ENCODE peak calls at places on chromosome 4, in eight cellular contexts. K is right lobe of liver, T is gastrocnemius medialis, G is spleen, B is tibial nerve, W is uterus, F is IMR-90, O is heart left ventricle. E is an unnamed sample. For H3K36me3, the result is how much of the 10 kb centered on the place peaks cover.

GRCh38 chr4:143336828-143337599 is at the start of gene GAB1:
- DNase-seq in K (peak), O (peak), W (peak), T (peak), G (peak), B (peak), F (peak), E (peak)

GRCh38 chr4:113657834-113658233 is 103.7 kb downstream of the CAMK2D start:
- DNase-seq in W (no peak), B (no peak), F (peak), T (no peak), K (no peak), O (no peak), G (no peak), E (no peak)

GRCh38 chr4:144967161-144967560 is 130.8 kb downstream of the ANAPC10 start:
- DNase-seq in G (no peak), K (no peak), F (no peak), O (no peak), W (no peak), T (no peak), B (no peak), E (no peak)

GRCh38 chr4:152189451-152190179 is 346.3 kb downstream of the FBXW7 start:
- DNase-seq in W (no peak), G (no peak), T (no peak), O (no peak), B (no peak), F (no peak), K (no peak), E (no peak)

GRCh38 chr4:26821677-26822503 is 38.8 kb upstream of the STIM2 start:
- DNase-seq in W (no peak), G (no peak), T (no peak), O (no peak), F (peak), K (no peak), B (no peak), E (no peak)

GRCh38 chr4:30370105-30370504 is 350.1 kb upstream of the PCDH7 start:
- DNase-seq in F (no peak), W (no peak), B (no peak), O (no peak), K (no peak), G (no peak), T (no peak), E (no peak)

GRCh38 chr4:24274401-24275035 is 309.8 kb downstream of the DHX15 start:
- DNase-seq in K (no peak), F (peak), B (no peak), G (no peak), W (no peak), O (no peak), T (no peak), E (no peak)

GRCh38 chr4:86818211-86818610 is 31.0 kb downstream of the SLC10A6 start:
- DNase-seq in F (peak), T (no peak), B (no peak), O (no peak), G (no peak), W (no peak), K (no peak), E (no peak)

GRCh38 chr4:55947254-55947882 is 1.4 kb upstream of the CEP135 start:
- DNase-seq in G (no peak), K (no peak), W (no peak), B (no peak), T (no peak), O (no peak), F (peak), E (no peak)

GRCh38 chr4:142350886-142351285 is 495.2 kb downstream of the INPP4B start:
- DNase-seq in T (no peak), B (no peak), G (no peak), W (no peak), O (no peak), K (no peak), F (peak), E (no peak)

GRCh38 chr4:26020896-26021295 is 106.9 kb downstream of the SMIM20 start:
- DNase-seq in B (no peak), G (no peak), K (no peak), O (no peak), W (no peak), T (no peak), F (peak), E (no peak)

GRCh38 chr4:86972997-86973396 is 38.2 kb downstream of the AFF1 start:
- DNase-seq in G (no peak), B (no peak), W (no peak), F (no peak), O (no peak), K (peak), T (no peak), E (peak)

GRCh38 chr4:163143532-163143931 is 23.2 kb downstream of the NAF1 start:
- DNase-seq in B (no peak), F (no peak), G (no peak), W (no peak), O (no peak), K (no peak), T (no peak), E (no peak)

GRCh38 chr4:132071815-132072214 is 1077.3 kb upstream of the PCDH10 start:
- DNase-seq in O (no peak), K (no peak), B (no peak), F (peak), W (no peak), T (no peak), G (no peak), E (no peak)

GRCh38 chr4:76930721-76931481 is 18.7 kb upstream of the SEPTIN11 start:
- DNase-seq in G (no peak), W (no peak), O (no peak), K (no peak), B (no peak), T (no peak), F (no peak), E (no peak)

GRCh38 chr4:81724925-81725329 is 253.2 kb upstream of the RASGEF1B start:
- DNase-seq in W (no peak), T (peak), G (peak), K (peak), F (no peak), B (peak), O (peak), E (peak)

GRCh38 chr4:109729563-109730293 is at the start of gene PLA2G12A:
- DNase-seq in T (peak), B (peak), K (peak), O (peak), W (peak), F (peak), G (peak), E (peak)

GRCh38 chr4:55468724-55469123 is 73.0 kb downstream of the TMEM165 start:
- DNase-seq in F (peak), B (no peak), O (no peak), T (no peak), G (no peak), K (no peak), W (no peak), E (no peak)

GRCh38 chr4:76003015-76003414 is 4.3 kb downstream of the CXCL9 start:
- DNase-seq in G (no peak), B (no peak), W (no peak), T (peak), F (no peak), O (no peak), K (no peak), E (no peak)

GRCh38 chr4:55177461-55177860 is 52.1 kb upstream of the KDR start:
- DNase-seq in O (no peak), F (no peak), B (no peak), W (no peak), K (no peak), G (no peak), T (no peak), E (no peak)

GRCh38 chr4:46432923-46433322 is 43.0 kb upstream of the GABRA2 start:
- DNase-seq in O (no peak), G (no peak), T (no peak), B (no peak), K (peak), W (no peak), F (peak), E (no peak)

GRCh38 chr4:46820154-46820553 is 88.9 kb downstream of the COX7B2 start:
- DNase-seq in T (no peak), B (no peak), W (no peak), O (no peak), F (no peak), K (no peak), G (peak), E (no peak)

GRCh38 chr4:169271692-169272007 is 894 bp upstream of the SH3RF1 start:
- DNase-seq in G (no peak), W (no peak), O (no peak), K (peak), T (no peak), B (no peak), F (no peak), E (peak)

GRCh38 chr4:169270810-169271691 is at the start of gene SH3RF1:
- DNase-seq in B (peak), O (peak), G (peak), F (peak), K (peak), W (peak), T (peak), E (peak)

GRCh38 chr4:169272265-169272886 is 1.6 kb upstream of the SH3RF1 start:
- DNase-seq in W (no peak), O (no peak), F (peak), B (no peak), T (no peak), G (no peak), K (no peak), E (no peak)

GRCh38 chr4:169268951-169269781 is 1.6 kb downstream of the SH3RF1 start:
- DNase-seq in B (no peak), W (no peak), T (no peak), F (peak), K (no peak), O (no peak), G (no peak), E (peak)

DNA sequence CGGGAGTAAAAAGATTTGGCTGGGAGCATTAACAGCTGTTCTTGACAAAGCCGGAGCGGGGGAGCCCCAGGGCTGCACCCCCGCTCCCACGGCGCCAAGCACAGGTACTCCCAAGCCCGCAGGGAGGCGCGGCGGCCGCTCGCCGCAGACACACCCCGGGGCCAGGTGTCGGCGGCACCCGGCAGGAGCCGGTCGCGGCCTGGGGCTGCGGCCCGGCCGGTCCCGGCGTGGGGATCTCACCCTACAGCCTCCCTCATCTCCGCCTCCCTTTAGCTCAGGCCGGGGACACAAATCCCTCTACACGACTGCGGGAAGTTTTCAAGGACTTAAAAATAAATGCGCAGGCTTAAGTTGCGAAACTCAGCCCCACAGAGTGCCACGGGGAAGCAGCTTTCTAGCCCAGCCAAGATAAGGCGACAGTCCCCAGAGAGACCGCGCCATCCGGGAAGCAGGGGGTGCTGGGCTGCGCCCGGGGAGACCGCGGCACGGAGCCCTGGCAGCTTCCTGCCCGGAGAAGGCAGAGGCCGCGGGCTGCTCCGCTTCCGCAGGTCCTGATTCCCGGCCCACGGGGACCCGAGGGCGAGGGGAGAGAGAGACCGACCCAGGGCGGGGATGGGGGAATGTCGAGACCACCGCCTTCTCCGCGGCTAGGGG is 473 bp downstream of the SH3RF1 start:
- DNase-seq in T (peak), F (no peak), O (peak), G (peak), B (peak), K (peak), W (peak), E (peak)
- TF ChIP-seq POLR2A in T (no peak), F (no peak), O (no peak), G (no peak), B (no peak), K (no peak), W (no peak), E (no peak)

GRCh38 chr4:139853309-139853708 is 187.7 kb downstream of the MGST2 start:
- DNase-seq in G (no peak), B (no peak), W (no peak), K (no peak), O (no peak), T (no peak), F (no peak), E (no peak)
- H3K27ac ChIP-seq in G (no peak), B (no peak), W (no peak), K (no peak), O (no peak), T (no peak), F (no peak), E (no peak)

GRCh38 chr4:92106816-92107215 is 196.9 kb upstream of the GRID2 start:
- DNase-seq in G (no peak), O (no peak), F (no peak), W (no peak), K (no peak), B (no peak), T (no peak), E (no peak)

DNA sequence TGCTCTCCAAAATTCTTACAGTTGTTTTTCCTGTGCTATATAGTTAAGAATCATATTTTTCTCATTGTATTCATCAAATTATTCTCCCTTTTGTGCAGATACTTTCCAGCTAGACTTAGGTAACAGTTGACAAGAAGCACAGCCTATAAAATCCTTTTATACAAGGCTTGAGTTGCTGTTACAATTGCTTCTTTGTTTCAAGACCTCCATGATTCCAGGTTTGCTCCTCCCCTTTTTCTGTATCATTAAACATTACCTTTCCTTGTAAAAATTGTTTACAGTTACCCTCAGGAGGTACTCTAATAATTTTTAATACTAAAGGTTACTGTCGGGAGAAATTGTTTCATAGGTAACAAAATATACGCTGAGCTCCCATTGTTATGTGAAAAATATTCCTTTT is 192.3 kb upstream of the GRID2 start:
- DNase-seq in G (no peak), K (no peak), T (no peak), B (no peak), W (no peak), F (no peak), O (no peak), E (no peak)
- H3K36me3 ChIP-seq in G (under half), K (under half), T (under half), B (under half), W (under half), F (under half), O (under half), E (under half)

DNA sequence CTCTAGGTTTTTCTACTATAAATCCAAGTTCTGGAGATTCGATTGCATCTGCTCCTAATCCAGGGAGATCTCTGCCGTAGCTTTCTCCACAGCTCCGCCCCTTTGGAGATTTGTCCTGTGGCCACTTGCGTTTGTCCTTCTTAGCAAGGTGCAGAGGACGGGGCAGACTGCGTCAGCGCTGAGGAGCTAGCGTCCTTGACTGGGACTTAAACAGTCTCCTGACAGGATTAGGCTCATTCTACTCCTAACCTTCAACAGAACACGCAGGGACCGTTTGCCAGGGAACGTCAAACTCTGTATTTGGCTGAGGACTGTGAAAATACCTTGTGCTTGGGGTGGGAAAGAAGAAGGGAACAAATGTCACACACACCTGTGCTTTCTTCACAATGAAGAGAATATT is 38.6 kb downstream of the SORBS2 start:
- DNase-seq in G (no peak), W (peak), T (no peak), F (no peak), K (peak), B (no peak), O (peak), E (peak)
- TF ChIP-seq POLR2A in G (no peak), W (no peak), T (no peak), F (no peak), K (no peak), B (no peak), O (no peak), E (no peak)

GRCh38 chr4:85736576-85736975 is 261.6 kb downstream of the ARHGAP24 start:
- DNase-seq in W (no peak), G (no peak), K (no peak), F (no peak), O (no peak), B (no peak), T (no peak), E (no peak)
- H3K27ac ChIP-seq in W (no peak), G (peak), K (no peak), F (no peak), O (no peak), B (peak), T (no peak), E (no peak)

GRCh38 chr4:22439947-22440346 is 75.9 kb downstream of the ADGRA3 start:
- DNase-seq in W (no peak), T (no peak), F (no peak), K (no peak), B (no peak), G (no peak), O (no peak), E (no peak)
- H3K36me3 ChIP-seq in W (under half), T (under half), F (under half), K (under half), B (under half), G (under half), O (under half), E (under half)

E was measured in thyroid gland.